ENCODE peak calls at places on chromosomes 12 and 14, in five cellular contexts. X is GM06990, T is foreskin fibroblast, R is uterus, P is WERI-Rb-1. H is an unnamed sample.

GRCh38 chr14:50666772-50667490 is 1.2 kb downstream of the SAV1 start:
- DNase-seq in R (peak), X (no peak), P (peak), T (peak), H (no peak)

GRCh38 chr12:123150804-123151678 is at the start of gene PITPNM2:
- DNase-seq in T (peak), R (peak), X (peak), P (peak), H (peak)

GRCh38 chr12:20443216-20443615 is 74.9 kb downstream of the PDE3A start:
- DNase-seq in P (no peak), X (no peak), R (no peak), T (no peak), H (no peak)

GRCh38 chr14:25237845-25238244 is 187.9 kb upstream of the STXBP6 start:
- DNase-seq in P (peak), X (no peak), T (no peak), R (no peak), H (no peak)

GRCh38 chr12:91870872-91871707 is 274.6 kb downstream of the BTG1 start:
- DNase-seq in R (no peak), P (no peak), X (no peak), T (no peak), H (no peak)

GRCh38 chr12:91103101-91103500 is 8.2 kb downstream of the LUM start:
- DNase-seq in T (no peak), X (no peak), P (no peak), R (no peak), H (no peak)

GRCh38 chr12:53005215-53005985 is 856 bp upstream of the EIF4B start:
- DNase-seq in P (peak), T (no peak), R (peak), X (no peak), H (no peak)

GRCh38 chr14:64937821-64938193 is 4.7 kb downstream of the GPX2 start:
- DNase-seq in P (no peak), X (no peak), R (no peak), T (peak), H (no peak)

GRCh38 chr12:86228656-86229055 is 27.5 kb downstream of the MGAT4C start:
- DNase-seq in T (no peak), P (no peak), R (no peak), X (no peak), H (no peak)

GRCh38 chr14:105927661-105928060 is 401.3 kb downstream of the TMEM121 start:
- DNase-seq in T (no peak), P (no peak), R (no peak), X (no peak), H (no peak)

GRCh38 chr12:56061982-56062381 is 18.0 kb upstream of the ERBB3 start:
- DNase-seq in T (no peak), X (no peak), P (no peak), R (no peak), H (no peak)

GRCh38 chr14:33765251-33765650 is 185.6 kb downstream of the EGLN3 start:
- DNase-seq in P (peak), T (no peak), R (no peak), X (no peak), H (no peak)

GRCh38 chr12:49903700-49904423 is at the start of gene FAIM2:
- DNase-seq in R (peak), X (no peak), P (no peak), T (peak), H (no peak)

GRCh38 chr14:22391908-22392307 is 197.1 kb downstream of the DAD1 start:
- DNase-seq in P (peak), T (peak), R (peak), X (no peak), H (peak)

GRCh38 chr12:96034631-96035282 is 630 bp downstream of the LTA4H start:
- DNase-seq in P (peak), R (peak), X (no peak), T (peak), H (peak)

GRCh38 chr12:1575799-1576401 is 18.5 kb downstream of the FBXL14 start:
- DNase-seq in T (no peak), R (peak), X (no peak), P (no peak), H (no peak)

GRCh38 chr12:130615906-130616305 is 100.2 kb downstream of the RIMBP2 start:
- DNase-seq in T (no peak), R (no peak), X (no peak), P (no peak), H (no peak)

GRCh38 chr12:13727707-13728147 is 253.7 kb downstream of the GRIN2B start:
- DNase-seq in T (no peak), X (no peak), P (no peak), R (no peak), H (no peak)

GRCh38 chr12:127538325-127538724 is 728.6 kb upstream of the TMEM132C start:
- DNase-seq in P (no peak), X (no peak), T (no peak), R (no peak), H (no peak)

GRCh38 chr12:23217158-23217557 is 592.2 kb downstream of the ETNK1 start:
- DNase-seq in T (no peak), R (no peak), X (no peak), P (peak), H (no peak)
- TF ChIP-seq CTCF in T (no peak), R (no peak), X (no peak), P (no peak), H (no peak)

GRCh38 chr12:80763874-80764273 is 47.2 kb downstream of the MYF5 start:
- DNase-seq in X (no peak), P (peak), R (no peak), T (peak), H (no peak)
- TF ChIP-seq CTCF in X (peak), P (peak), R (peak), T (peak), H (peak)

DNA sequence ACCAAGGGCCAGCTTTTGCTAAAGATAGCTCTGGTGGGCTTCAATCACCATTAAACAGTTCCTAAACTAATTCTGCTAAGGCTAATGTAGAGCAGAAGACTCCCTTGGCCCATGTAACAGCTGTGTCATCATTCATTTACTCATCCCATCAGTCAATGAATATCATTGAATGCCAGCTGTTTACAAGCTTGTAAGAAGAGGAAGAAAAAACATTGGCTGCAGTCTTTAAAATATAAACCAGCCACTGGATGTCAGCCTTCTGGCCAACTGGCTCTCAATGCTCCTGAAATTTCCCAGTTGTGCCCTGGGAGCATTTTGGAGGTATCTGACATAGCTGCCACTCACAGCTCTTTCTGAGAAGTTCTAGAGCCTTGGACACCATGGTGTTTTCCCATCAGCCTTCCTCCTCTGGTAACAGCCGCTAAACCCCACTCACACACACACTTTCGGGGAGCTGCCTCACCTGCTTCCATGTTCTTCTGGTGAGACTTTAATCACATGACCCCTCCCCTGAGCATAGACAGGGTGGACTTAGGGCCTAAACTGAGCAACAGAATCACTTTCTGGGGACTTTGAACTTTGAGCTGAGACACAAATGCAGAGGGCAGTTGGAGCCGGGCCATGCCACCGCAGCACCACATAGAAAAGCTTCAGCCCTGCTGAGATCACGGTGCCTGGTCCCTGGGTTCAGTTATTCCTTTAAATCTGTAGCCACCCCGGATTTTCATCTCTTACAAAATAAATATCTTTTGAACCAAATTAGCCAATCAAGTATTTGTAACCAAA is 18.2 kb upstream of the MAP3K9 start:
- DNase-seq in P (no peak), X (no peak), R (no peak), T (no peak), H (no peak)
- TF ChIP-seq CTCF in P (no peak), X (no peak), R (no peak), T (no peak), H (no peak)

GRCh38 chr14:39469094-39469710 is 37.0 kb upstream of the FBXO33 start:
- DNase-seq in R (no peak), T (no peak), X (peak), P (peak), H (no peak)
- TF ChIP-seq CTCF in R (peak), T (no peak), X (peak), P (peak), H (no peak)